ENCODE peak calls at places on chromosomes 13 and 19, in ten cellular contexts. R is hepatic stellate cell; E is NCI-H1436; A is HTR-8/SVneo; U is activated effector memory CD4-positive, alpha-beta T cell treated with anti-CD3 and anti-CD28 coated beads, Interleukin-2, amount 50 U/mL, for 16 hours; J is HFF-Myc; Z is NCI-H1105 treated with DMSO at 0.1 percent for 48 hours; Y is GF-D8; I is psoas muscle; Q is cardiac fibroblast. F is an unnamed sample.
A peak's percentile ranks its signal among the peaks of the same experiment; 100 is the strongest.

GRCh38 chr19:33499248-33499647 is 22.3 kb downstream of the PEPD start:
- DNase-seq in R (no peak), E (no peak), A (no peak), U (no peak), J (no peak), Z (no peak), Y (no peak), I (no peak), Q (no peak), F (no peak)

GRCh38 chr19:10491472-10492047 is 11.6 kb downstream of the KEAP1 start:
- DNase-seq in R (no peak), E (no peak), A (no peak), U (no peak), J (no peak), Z (no peak), Y (no peak), I (no peak), Q (no peak), F (no peak)

GRCh38 chr13:75715598-75716523 is 79.7 kb downstream of the LMO7 start:
- DNase-seq in R (no peak), E (no peak), A (no peak), U (no peak), J (no peak), Z (no peak), Y (no peak), I (no peak), Q (peak; percentile 62), F (peak; percentile 50)

GRCh38 chr19:49119411-49120324 is at the start of gene PPFIA3:
- DNase-seq in R (peak; percentile 81), E (no peak), A (peak; percentile 39), U (peak; percentile 72), J (no peak), Z (no peak), Y (no peak), I (peak; percentile 72), Q (peak; percentile 59), F (peak; percentile 78)

GRCh38 chr19:15419413-15420025 is 731 bp upstream of the AKAP8L start:
- DNase-seq in R (no peak), E (no peak), A (no peak), U (no peak), J (no peak), Z (no peak), Y (no peak), I (no peak), Q (peak; percentile 28), F (peak; percentile 6)

GRCh38 chr19:1370579-1371361 is 12.9 kb upstream of the NDUFS7 start:
- DNase-seq in R (no peak), E (no peak), A (no peak), U (no peak), J (no peak), Z (no peak), Y (no peak), I (no peak), Q (no peak), F (no peak)

GRCh38 chr13:44312898-44313551 is 60.6 kb upstream of the SERP2 start:
- DNase-seq in R (no peak), E (no peak), A (peak; percentile 25), U (no peak), J (peak; percentile 75), Z (no peak), Y (no peak), I (no peak), Q (peak; percentile 94), F (peak; percentile 75)

GRCh38 chr19:33202546-33203507 is 8.7 kb downstream of the LRP3 start:
- DNase-seq in R (no peak), E (no peak), A (no peak), U (no peak), J (no peak), Z (no peak), Y (no peak), I (no peak), Q (no peak), F (no peak)

GRCh38 chr13:106587787-106588186 is 19.9 kb upstream of the ARGLU1 start:
- DNase-seq in R (no peak), E (no peak), A (no peak), U (no peak), J (no peak), Z (no peak), Y (no peak), I (no peak), Q (no peak), F (no peak)

GRCh38 chr13:92355213-92355612 is 871.4 kb upstream of the GPC6 start:
- DNase-seq in R (no peak), E (no peak), A (peak; percentile 9), U (no peak), J (no peak), Z (peak; percentile 5), Y (peak; percentile 44), I (no peak), Q (peak; percentile 16), F (no peak)

GRCh38 chr19:18939922-18940775 is 868 bp downstream of the HOMER3 start:
- DNase-seq in R (peak; percentile 78), E (no peak), A (peak; percentile 80), U (no peak), J (no peak), Z (no peak), Y (peak; percentile 10), I (peak; percentile 76), Q (peak; percentile 52), F (peak; percentile 48)

GRCh38 chr13:73983109-73983508 is 151.1 kb downstream of the KLF12 start:
- DNase-seq in R (no peak), E (no peak), A (no peak), U (no peak), J (no peak), Z (no peak), Y (no peak), I (no peak), Q (no peak), F (no peak)

GRCh38 chr13:19601749-19602725 is 31.4 kb upstream of the MPHOSPH8 start:
- DNase-seq in R (peak; percentile 62), E (no peak), A (no peak), U (peak; percentile 71), J (no peak), Z (peak; percentile 43), Y (peak; percentile 28), I (peak; percentile 17), Q (peak; percentile 36), F (peak; percentile 44)

GRCh38 chr13:27533155-27533643 is 82.8 kb upstream of the MTIF3 start:
- DNase-seq in R (peak; percentile 78), E (no peak), A (peak; percentile 70), U (peak; percentile 79), J (no peak), Z (no peak), Y (no peak), I (peak; percentile 84), Q (peak; percentile 81), F (peak; percentile 81)

GRCh38 chr13:111080642-111081041 is 34.5 kb upstream of the ARHGEF7 start:
- DNase-seq in R (no peak), E (no peak), A (no peak), U (no peak), J (no peak), Z (no peak), Y (no peak), I (no peak), Q (no peak), F (no peak)

GRCh38 chr19:38670921-38671398 is 23.5 kb downstream of the ACTN4 start:
- DNase-seq in R (no peak), E (no peak), A (no peak), U (no peak), J (no peak), Z (no peak), Y (no peak), I (no peak), Q (no peak), F (no peak)

GRCh38 chr13:48975926-48976676 is 389 bp downstream of the FNDC3A start:
- DNase-seq in R (peak; percentile 68), E (peak; percentile 51), A (peak; percentile 52), U (peak; percentile 95), J (peak; percentile 17), Z (peak; percentile 71), Y (peak; percentile 85), I (peak; percentile 80), Q (peak; percentile 80), F (peak; percentile 87)

GRCh38 chr19:15199652-15200574 is 882 bp downstream of the NOTCH3 start:
- DNase-seq in R (peak; percentile 77), E (no peak), A (no peak), U (no peak), J (no peak), Z (peak; percentile 9), Y (no peak), I (no peak), Q (no peak), F (no peak)

GRCh38 chr19:30254214-30254613 is 118.0 kb upstream of the ZNF536 start:
- DNase-seq in R (no peak), E (no peak), A (no peak), U (no peak), J (no peak), Z (no peak), Y (no peak), I (no peak), Q (no peak), F (no peak)

GRCh38 chr19:57249329-57249728 is 8.9 kb downstream of the ZNF805 start:
- DNase-seq in R (peak; percentile 28), E (no peak), A (no peak), U (no peak), J (no peak), Z (no peak), Y (no peak), I (no peak), Q (no peak), F (no peak)

GRCh38 chr19:38736413-38737280 is 7.6 kb downstream of the CAPN12 start:
- DNase-seq in R (peak; percentile 55), E (peak; percentile 77), A (peak; percentile 66), U (peak; percentile 86), J (no peak), Z (no peak), Y (no peak), I (no peak), Q (no peak), F (no peak)

GRCh38 chr19:11693505-11694499 is 44.9 kb downstream of the ZNF823 start:
- DNase-seq in R (peak; percentile 55), E (no peak), A (peak; percentile 53), U (no peak), J (peak; percentile 66), Z (peak; percentile 57), Y (peak; percentile 61), I (no peak), Q (peak; percentile 74), F (no peak)

GRCh38 chr19:5152767-5153532 is 184.0 kb downstream of the KDM4B start:
- DNase-seq in R (no peak), E (no peak), A (no peak), U (no peak), J (no peak), Z (no peak), Y (no peak), I (no peak), Q (no peak), F (no peak)

GRCh38 chr13:113929628-113930615 is 44.0 kb downstream of the C13orf46 start:
- DNase-seq in R (no peak), E (no peak), A (no peak), U (peak; percentile 59), J (no peak), Z (no peak), Y (no peak), I (peak; percentile 55), Q (no peak), F (no peak)

GRCh38 chr13:99270503-99270902 is 12.3 kb upstream of the GPR18 start:
- DNase-seq in R (no peak), E (no peak), A (no peak), U (no peak), J (no peak), Z (no peak), Y (no peak), I (no peak), Q (no peak), F (no peak)

GRCh38 chr19:31353826-31354225 is 4.6 kb upstream of the TSHZ3 start:
- DNase-seq in R (no peak), E (no peak), A (no peak), U (peak; percentile 58), J (no peak), Z (no peak), Y (no peak), I (no peak), Q (no peak), F (no peak)

GRCh38 chr13:48086272-48086671 is 8.6 kb downstream of the MED4 start:
- DNase-seq in R (no peak), E (no peak), A (no peak), U (no peak), J (no peak), Z (no peak), Y (no peak), I (no peak), Q (no peak), F (no peak)

GRCh38 chr19:44653343-44653742 is 9.6 kb downstream of the PVR start:
- DNase-seq in R (no peak), E (no peak), A (no peak), U (no peak), J (no peak), Z (no peak), Y (no peak), I (no peak), Q (no peak), F (no peak)

F was measured in lung microvascular endothelial cell.